ENCODE peak calls at places on chromosomes 5 and 9, in nine cellular contexts. T is NCI-H187; B is stimulated activated CD4-positive, alpha-beta T cell treated with anti-CD3 and anti-CD28 coated beads, Interleukin-2, amount 100 ng/mL, for 48 hours; W is astrocyte; J is stomach; E is activated T-cell treated with anti-CD3 and anti-CD28 coated beads, Interleukin-2, amount 50 U/mL, for 72 hours; I is nucleus accumbens; M is small intestine; Y is cerebellum. C is an unnamed sample.

GRCh38 chr5:137567226-137567625 is 68.1 kb upstream of the SPOCK1 start:
- DNase-seq in I (no peak), W (no peak), T (no peak), E (no peak), B (no peak), M (no peak), J (no peak), Y (no peak), C (no peak)

GRCh38 chr5:80860934-80861613 is 99.1 kb upstream of the RASGRF2 start:
- DNase-seq in Y (no peak), T (no peak), E (no peak), W (peak), M (no peak), B (no peak), I (no peak), J (no peak), C (no peak)

GRCh38 chr5:109524555-109524954 is 114.8 kb upstream of the PJA2 start:
- DNase-seq in Y (no peak), E (no peak), I (no peak), M (no peak), B (no peak), T (no peak), W (no peak), J (no peak), C (no peak)

GRCh38 chr9:37503736-37504135 is 18.0 kb downstream of the POLR1E start:
- DNase-seq in I (no peak), E (no peak), T (no peak), J (no peak), W (peak), M (peak), B (no peak), Y (peak), C (no peak)

GRCh38 chr5:10602031-10602806 is 38.3 kb downstream of the ANKRD33B start:
- DNase-seq in B (no peak), Y (peak), M (peak), E (no peak), J (no peak), W (no peak), I (peak), T (no peak), C (no peak)

GRCh38 chr5:97618721-97619120 is 435.7 kb upstream of the RIOK2 start:
- DNase-seq in I (no peak), E (no peak), Y (no peak), M (no peak), W (peak), J (no peak), T (no peak), B (no peak), C (no peak)

GRCh38 chr9:128805661-128806060 is 12.6 kb upstream of the ENDOG start:
- DNase-seq in E (no peak), Y (no peak), W (no peak), T (no peak), I (peak), J (no peak), B (no peak), M (no peak), C (no peak)

GRCh38 chr5:6287136-6287535 is 91.2 kb downstream of the MED10 start:
- DNase-seq in I (no peak), J (no peak), Y (no peak), E (no peak), B (no peak), T (no peak), M (no peak), W (no peak), C (no peak)

GRCh38 chr5:11909471-11909870 is 5.2 kb upstream of the CTNND2 start:
- DNase-seq in E (no peak), W (peak), Y (no peak), J (no peak), B (no peak), T (no peak), I (no peak), M (no peak), C (no peak)

GRCh38 chr5:106873558-106873957 is 797.2 kb downstream of the EFNA5 start:
- DNase-seq in E (no peak), I (no peak), M (peak), W (no peak), J (no peak), B (no peak), Y (no peak), T (no peak), C (no peak)

GRCh38 chr9:131237931-131238401 is 38.3 kb downstream of the FAM78A start:
- DNase-seq in T (no peak), Y (peak), M (peak), I (no peak), E (peak), B (peak), W (peak), J (peak), C (no peak)

C was measured in iPS DF 19.7.